ENCODE peak calls at places on chromosomes 5 and 9, in ten cellular contexts. S is sigmoid colon, Y is Peyer's patch, B is PC-9, L is DND-41, W is epithelial cell of esophagus, G is AG10803, E is WERI-Rb-1, O is heart left ventricle, Q is cardiac muscle cell. C is an unnamed sample.

GRCh38 chr5:147760086-147760485 is 22.4 kb downstream of the JAKMIP2 start:
- DNase-seq in S (no peak), Y (no peak), B (no peak), L (no peak), W (no peak), G (no peak), E (no peak), O (no peak), Q (no peak), C (no peak)

GRCh38 chr5:175060264-175060663 is 335.9 kb downstream of the MSX2 start:
- DNase-seq in S (no peak), Y (no peak), B (no peak), L (no peak), W (no peak), G (no peak), E (no peak), O (no peak), Q (no peak), C (no peak)

GRCh38 chr5:111685969-111686368 is 71.0 kb downstream of the NREP start:
- DNase-seq in S (no peak), Y (no peak), B (no peak), L (no peak), W (no peak), G (no peak), E (peak; percentile 40), O (no peak), Q (no peak), C (no peak)

GRCh38 chr9:90449213-90449925 is 193.3 kb downstream of the DIRAS2 start:
- DNase-seq in S (no peak), Y (no peak), B (no peak), L (no peak), W (no peak), G (no peak), E (peak; percentile 45), O (no peak), Q (no peak), C (no peak)

GRCh38 chr9:80076105-80076504 is 504.3 kb downstream of the TLE4 start:
- DNase-seq in S (no peak), Y (no peak), B (no peak), L (no peak), W (peak; percentile 10), G (no peak), E (no peak), O (no peak), Q (no peak), C (no peak)

GRCh38 chr5:51472472-51472871 is 89.2 kb downstream of the ISL1 start:
- DNase-seq in S (no peak), Y (no peak), B (no peak), L (no peak), W (no peak), G (no peak), E (no peak), O (no peak), Q (no peak), C (no peak)

GRCh38 chr9:90847971-90848370 is 46.4 kb downstream of the SYK start:
- DNase-seq in S (no peak), Y (no peak), B (no peak), L (no peak), W (no peak), G (no peak), E (no peak), O (no peak), Q (no peak), C (no peak)

GRCh38 chr9:127779136-127779981 is 893 bp upstream of the SH2D3C start:
- DNase-seq in S (no peak), Y (peak; percentile 87), B (no peak), L (no peak), W (peak; percentile 17), G (no peak), E (no peak), O (no peak), Q (no peak), C (peak; percentile 45)

GRCh38 chr5:173730610-173731302 is 114.3 kb upstream of the BOD1 start:
- DNase-seq in S (no peak), Y (no peak), B (no peak), L (no peak), W (no peak), G (no peak), E (no peak), O (no peak), Q (no peak), C (no peak)

GRCh38 chr9:19785230-19785629 is 3.6 kb downstream of the SLC24A2 start:
- DNase-seq in S (no peak), Y (no peak), B (no peak), L (no peak), W (no peak), G (no peak), E (no peak), O (no peak), Q (no peak), C (no peak)

GRCh38 chr9:132514011-132514744 is 68.2 kb upstream of the BARHL1 start:
- DNase-seq in S (no peak), Y (no peak), B (no peak), L (no peak), W (no peak), G (no peak), E (no peak), O (no peak), Q (no peak), C (no peak)

GRCh38 chr9:132516301-132516700 is 66.1 kb upstream of the BARHL1 start:
- DNase-seq in S (no peak), Y (no peak), B (no peak), L (no peak), W (no peak), G (no peak), E (no peak), O (no peak), Q (no peak), C (no peak)

GRCh38 chr9:132511191-132511999 is 71.0 kb upstream of the BARHL1 start:
- DNase-seq in S (no peak), Y (no peak), B (no peak), L (no peak), W (no peak), G (no peak), E (no peak), O (no peak), Q (no peak), C (no peak)

GRCh38 chr9:132514821-132515220 is 67.6 kb upstream of the BARHL1 start:
- DNase-seq in S (no peak), Y (no peak), B (no peak), L (no peak), W (no peak), G (no peak), E (no peak), O (no peak), Q (no peak), C (no peak)

DNA sequence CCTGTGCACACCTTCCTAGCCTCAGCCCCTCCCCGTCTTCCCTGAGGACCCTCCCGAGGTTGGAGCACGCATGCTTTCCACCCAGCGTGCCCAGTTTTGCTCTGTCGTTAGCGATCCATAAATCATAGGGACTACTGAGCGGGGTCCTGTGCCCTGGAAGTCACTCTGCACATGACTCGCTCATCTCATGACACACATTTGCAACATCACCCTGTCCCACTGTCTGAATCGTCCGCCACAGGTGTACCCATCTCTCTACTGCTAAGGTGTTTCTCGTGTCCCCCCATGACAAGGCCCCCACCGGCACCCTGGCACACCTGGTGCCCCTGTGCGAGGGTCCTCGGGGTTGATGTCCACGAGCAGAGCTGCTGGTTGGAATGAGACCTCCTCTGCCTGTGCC is 69.0 kb upstream of the BARHL1 start:
- DNase-seq in S (no peak), Y (no peak), B (no peak), L (no peak), W (no peak), G (no peak), E (no peak), O (no peak), Q (no peak), C (no peak)
- H3K4me3 ChIP-seq in S (no peak overlapping the region), Y (no peak overlapping the region), B (no peak overlapping the region), L (no peak overlapping the region), W (no peak overlapping the region), G (no peak overlapping the region), E (no peak overlapping the region), O (no peak overlapping the region), Q (no peak overlapping the region), C (no peak overlapping the region)

DNA sequence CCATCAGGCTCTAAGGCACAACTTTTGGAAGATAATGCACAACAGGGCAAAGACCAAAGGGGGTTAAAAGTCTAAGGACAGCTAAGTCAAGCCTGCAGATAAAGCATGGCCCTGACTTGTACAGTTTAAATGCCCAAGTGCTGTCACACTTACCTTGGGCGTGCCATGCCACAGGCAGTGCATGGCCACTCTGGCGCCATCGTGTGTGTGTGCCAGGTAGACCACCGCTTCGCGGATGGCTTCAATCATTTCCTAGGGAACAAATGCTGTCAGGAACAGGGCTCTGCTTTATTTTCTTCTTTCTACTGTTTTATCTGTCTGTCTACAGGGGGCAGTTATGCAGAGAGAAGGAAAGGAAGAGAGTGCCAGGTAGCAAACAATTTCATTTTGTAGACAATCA is 19.3 kb downstream of the PUM3 start:
- DNase-seq in S (no peak), Y (no peak), B (no peak), L (peak; percentile 21), W (no peak), G (no peak), E (peak; percentile 27), O (no peak), Q (peak; percentile 37), C (no peak)
- TF ChIP-seq CTCF in S (no peak), Y (no peak), B (no peak), L (peak; percentile 44), W (peak; percentile 46), G (peak; percentile 26), E (peak; percentile 68), O (peak; percentile 22), Q (peak; percentile 20), C (peak; percentile 16)

GRCh38 chr5:16913840-16914435 is 22.1 kb downstream of the MYO10 start:
- DNase-seq in S (no peak), Y (no peak), B (no peak), L (no peak), W (no peak), G (no peak), E (no peak), O (no peak), Q (no peak), C (no peak)
- H3K4me3 ChIP-seq in S (no peak overlapping the region), Y (no peak overlapping the region), B (no peak overlapping the region), L (no peak overlapping the region), W (no peak overlapping the region), G (no peak overlapping the region), E (no peak overlapping the region), O (no peak overlapping the region), Q (no peak overlapping the region), C (no peak overlapping the region)

GRCh38 chr9:69145148-69145547 is 28.9 kb upstream of the TJP2 start:
- DNase-seq in S (no peak), Y (no peak), B (no peak), L (no peak), W (no peak), G (peak; percentile 89), E (peak; percentile 56), O (peak; percentile 5), Q (no peak), C (no peak)

GRCh38 chr9:69151506-69151905 is 22.6 kb upstream of the TJP2 start:
- DNase-seq in S (no peak), Y (no peak), B (no peak), L (no peak), W (no peak), G (no peak), E (no peak), O (peak; percentile 11), Q (no peak), C (no peak)

GRCh38 chr9:69153707-69154521 is 20.2 kb upstream of the TJP2 start:
- DNase-seq in S (no peak), Y (no peak), B (no peak), L (no peak), W (no peak), G (no peak), E (no peak), O (no peak), Q (no peak), C (no peak)

GRCh38 chr9:69147041-69147834 is 26.8 kb upstream of the TJP2 start:
- DNase-seq in S (no peak), Y (no peak), B (no peak), L (no peak), W (no peak), G (no peak), E (no peak), O (peak; percentile 2), Q (no peak), C (no peak)

GRCh38 chr9:69149321-69149807 is 24.7 kb upstream of the TJP2 start:
- DNase-seq in S (no peak), Y (no peak), B (no peak), L (no peak), W (peak; percentile 43), G (peak; percentile 67), E (peak; percentile 53), O (peak; percentile 18), Q (peak; percentile 40), C (peak; percentile 89)
- TF ChIP-seq CTCF in S (no peak), Y (no peak), B (no peak), L (no peak), W (peak; percentile 28), G (peak; percentile 51), E (peak; percentile 33), O (peak; percentile 51), Q (peak; percentile 66), C (peak; percentile 48)

C was measured in cardiac fibroblast.